ENCODE peak calls at places on chromosomes 11 and 22, in five cellular contexts. X is H1, V is IMR-90, R is K562, E is HepG2. T is an unnamed sample.

GRCh38 chr11:124669193-124669592 is 4.3 kb downstream of the SIAE start:
- DNase-seq in V (peak; percentile 54), X (peak; percentile 57), R (peak; percentile 61), E (peak; percentile 33), T (peak; percentile 48)

GRCh38 chr11:12554122-12554521 is 120.1 kb upstream of the TEAD1 start:
- DNase-seq in X (no peak), R (no peak), E (no peak), V (no peak), T (no peak)

GRCh38 chr11:128052912-128053641 is 534.3 kb downstream of the ETS1 start:
- DNase-seq in V (peak; percentile 77), X (no peak), E (no peak), R (no peak), T (no peak)

GRCh38 chr11:124183045-124183444 is at the start of gene OR10D3:
- DNase-seq in R (no peak), V (no peak), X (no peak), E (no peak), T (no peak)

GRCh38 chr11:47409440-47410403 is 1.3 kb downstream of the SLC39A13 start:
- DNase-seq in X (no peak), V (no peak), R (no peak), E (no peak), T (no peak)

GRCh38 chr22:44622685-44623084 is 79.3 kb upstream of the PRR5 start:
- DNase-seq in V (no peak), E (no peak), X (no peak), R (no peak), T (no peak)

GRCh38 chr11:103274025-103274424 is 164.8 kb downstream of the DYNC2H1 start:
- DNase-seq in V (no peak), E (no peak), X (no peak), R (no peak), T (no peak)

GRCh38 chr22:36858966-36859365 is 1.8 kb upstream of the NCF4 start:
- DNase-seq in X (no peak), E (no peak), V (no peak), R (no peak), T (no peak)

GRCh38 chr11:93890441-93891051 is 40.1 kb upstream of the VSTM5 start:
- DNase-seq in V (no peak), R (no peak), X (no peak), E (no peak), T (no peak)

GRCh38 chr22:35622132-35622913 is 5.2 kb upstream of the MB start:
- DNase-seq in R (no peak), V (no peak), X (peak; percentile 56), E (no peak), T (peak; percentile 75)

GRCh38 chr11:57324154-57324885 is 432 bp downstream of the TNKS1BP1 start:
- DNase-seq in E (no peak), R (peak; percentile 79), X (peak; percentile 83), V (peak; percentile 48), T (peak; percentile 52)

GRCh38 chr11:111585371-111585770 is 16.9 kb upstream of the SIK2 start:
- DNase-seq in V (peak; percentile 90), R (no peak), X (no peak), E (no peak), T (no peak)

GRCh38 chr22:43110927-43111623 is 525 bp downstream of the BIK start:
- DNase-seq in R (no peak), E (no peak), V (no peak), X (peak; percentile 75), T (no peak)

GRCh38 chr11:125285844-125286243 is 121.3 kb downstream of the PKNOX2 start:
- DNase-seq in X (no peak), E (no peak), V (no peak), R (no peak), T (no peak)

GRCh38 chr22:45882881-45883810 is 93.8 kb downstream of the WNT7B start:
- DNase-seq in R (no peak), V (no peak), E (no peak), X (no peak), T (no peak)

GRCh38 chr11:130088217-130088616 is 18.5 kb downstream of the APLP2 start:
- DNase-seq in R (no peak), X (no peak), V (no peak), E (no peak), T (no peak)

GRCh38 chr11:115720537-115721308 is 216.5 kb upstream of the CADM1 start:
- DNase-seq in E (no peak), X (no peak), R (no peak), V (no peak), T (no peak)

GRCh38 chr11:27139742-27140141 is 99.1 kb downstream of the BBOX1 start:
- DNase-seq in E (no peak), R (no peak), X (no peak), V (peak; percentile 12), T (no peak)

GRCh38 chr11:8927233-8927632 is 5.5 kb downstream of the C11orf16 start:
- DNase-seq in R (no peak), E (no peak), V (no peak), X (no peak), T (no peak)

GRCh38 chr11:15927866-15928217 is 428.5 kb downstream of the SOX6 start:
- DNase-seq in X (no peak), V (no peak), E (no peak), R (no peak), T (no peak)

GRCh38 chr11:121274332-121274991 is 18.1 kb upstream of the SC5D start:
- DNase-seq in X (no peak), E (no peak), V (no peak), R (no peak), T (no peak)

GRCh38 chr22:38347944-38348750 is 30.9 kb upstream of the CSNK1E start:
- DNase-seq in X (peak; percentile 52), V (peak; percentile 29), R (no peak), E (no peak), T (no peak)

GRCh38 chr11:70078796-70079616 is 889 bp downstream of the ANO1 start:
- DNase-seq in E (no peak), R (no peak), X (peak; percentile 54), V (no peak), T (no peak)
- TF ChIP-seq MAFK in E (no peak), R (no peak), X (no peak), V (no peak), T (no peak)

DNA sequence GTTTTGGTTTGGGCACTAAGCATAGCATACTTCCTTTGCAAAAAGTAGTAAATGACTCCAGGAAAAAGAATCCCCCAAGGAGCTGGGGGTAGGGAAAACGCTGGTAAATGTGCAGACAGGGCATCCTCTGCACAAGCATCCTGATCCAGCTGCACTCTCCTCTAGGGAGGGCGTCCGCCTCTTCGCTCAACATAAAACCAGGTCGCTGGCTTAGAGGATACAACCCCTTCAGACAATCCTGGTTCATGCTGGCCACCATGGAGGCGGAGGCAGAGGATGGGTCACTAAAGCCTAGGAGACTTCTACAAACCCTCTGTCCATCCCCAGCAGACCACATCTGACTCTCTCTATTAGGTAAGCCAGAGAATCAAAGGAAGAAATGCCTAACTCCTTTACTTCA is 14.2 kb downstream of the PCSK7 start:
- DNase-seq in X (no peak), R (no peak), E (no peak), V (no peak), T (no peak)
- TF ChIP-seq MAFK in X (no peak), R (no peak), E (no peak), V (no peak), T (no peak)

GRCh38 chr22:41050873-41051272 is 41.5 kb upstream of the EP300 start:
- DNase-seq in X (no peak), R (no peak), E (no peak), V (no peak), T (no peak)

GRCh38 chr22:41043727-41044126 is 48.7 kb upstream of the EP300 start:
- DNase-seq in E (no peak), V (no peak), X (no peak), R (no peak), T (no peak)

GRCh38 chr22:41052661-41053490 is 39.5 kb upstream of the EP300 start:
- DNase-seq in R (no peak), X (no peak), E (peak; percentile 33), V (peak; percentile 84), T (no peak)

GRCh38 chr22:41047741-41048140 is 44.7 kb upstream of the EP300 start:
- DNase-seq in X (no peak), R (no peak), E (no peak), V (peak; percentile 20), T (no peak)

GRCh38 chr22:41048791-41049717 is 43.3 kb upstream of the EP300 start:
- DNase-seq in X (peak; percentile 64), V (peak; percentile 80), R (peak; percentile 26), E (peak; percentile 61), T (no peak)
- TF ChIP-seq MAFK in X (no peak), V (no peak), R (no peak), E (no peak), T (no peak)

GRCh38 chr11:67667490-67668190 is 6.8 kb downstream of the ALDH3B2 start:
- DNase-seq in E (no peak), V (no peak), R (no peak), X (no peak), T (no peak)
- TF ChIP-seq MAFK in E (no peak), V (no peak), R (no peak), X (no peak), T (no peak)

DNA sequence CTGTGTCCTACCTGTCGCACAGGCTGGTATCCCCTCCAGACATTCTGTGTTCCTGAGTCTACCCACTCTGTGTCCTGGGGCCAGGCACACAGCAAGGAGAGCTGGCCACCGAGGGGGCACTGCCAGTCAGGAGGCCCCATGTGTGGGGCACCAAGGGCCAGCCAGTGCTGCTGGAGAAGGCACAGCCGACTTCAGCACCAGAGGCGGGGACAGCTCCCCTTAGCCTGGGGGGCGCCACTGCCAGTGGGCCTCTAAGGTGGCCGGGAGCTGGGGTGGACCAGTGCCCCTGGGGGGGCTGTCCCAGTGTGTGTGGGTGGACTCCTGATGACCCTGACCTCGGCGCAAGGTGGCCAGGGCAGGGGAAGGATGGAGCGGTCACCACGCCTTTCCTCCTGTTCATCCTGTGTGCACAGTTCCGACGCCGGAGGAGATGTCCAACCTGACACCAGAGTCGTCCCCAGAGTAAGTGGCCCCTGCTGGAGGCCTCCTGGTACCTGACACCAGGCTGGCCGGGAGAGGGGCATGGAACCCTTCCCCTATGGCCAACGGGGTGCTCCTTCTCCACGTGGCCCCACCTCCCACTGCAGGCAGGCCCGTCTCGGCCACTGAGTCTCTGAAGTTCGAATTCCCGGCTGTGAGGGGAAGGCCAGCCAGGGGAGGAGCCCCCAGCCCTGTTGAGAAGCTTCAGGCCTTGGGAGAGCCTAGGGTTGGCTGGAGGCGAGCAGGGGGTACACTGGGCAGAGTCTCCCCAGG is 35.4 kb downstream of the MOB2 start:
- DNase-seq in R (peak; percentile 75), V (no peak), X (no peak), E (no peak), T (no peak)
- TF ChIP-seq MAFK in R (no peak), V (no peak), X (no peak), E (no peak), T (no peak)

GRCh38 chr11:78349614-78350013 is 68.0 kb downstream of the GAB2 start:
- DNase-seq in V (peak; percentile 31), R (no peak), E (no peak), X (no peak), T (no peak)

GRCh38 chr11:78350646-78351165 is 66.9 kb downstream of the GAB2 start:
- DNase-seq in V (peak; percentile 47), E (no peak), R (no peak), X (no peak), T (no peak)

GRCh38 chr11:78351193-78351592 is 66.4 kb downstream of the GAB2 start:
- DNase-seq in E (no peak), R (no peak), X (no peak), V (no peak), T (no peak)

GRCh38 chr11:78349114-78349513 is 68.5 kb downstream of the GAB2 start:
- DNase-seq in E (no peak), R (no peak), X (no peak), V (no peak), T (no peak)

GRCh38 chr11:78350101-78350645 is 67.4 kb downstream of the GAB2 start:
- DNase-seq in X (no peak), E (no peak), R (no peak), V (peak; percentile 55), T (no peak)
- TF ChIP-seq MAFK in X (no peak), E (no peak), R (no peak), V (no peak), T (no peak)

T was measured in A549.